ENCODE peak calls at places on chromosomes 13 and 19, in ten cellular contexts. H is stimulated activated naive CD8-positive, alpha-beta T cell treated with anti-CD3 and anti-CD28 coated beads, Interleukin-15, amount 100 ng/mL, for 72 hours; D is hepatocyte; B is ELR; S is smooth muscle cell of the brain vasculature; F is left lung; Z is AML-193; N is cardiac fibroblast; E is stimulated activated effector memory CD8-positive, alpha-beta T cell treated with anti-CD3 and anti-CD28 coated beads, Interleukin-12 subunit alpha, Interleukin-12 subunit beta, amount 100 ng/mL, for 72 hours; W is ecto neural progenitor cell. V is an unnamed sample.

GRCh38 chr19:18173572-18174294 is at the start of gene IFI30:
- DNase-seq in E (peak), Z (peak), D (peak), B (peak), F (peak), H (peak), S (no peak), N (peak), W (peak), V (no peak)

GRCh38 chr19:41930926-41931592 is 2.8 kb upstream of the ERFL start:
- DNase-seq in E (no peak), D (no peak), W (no peak), F (no peak), H (no peak), Z (no peak), N (no peak), B (no peak), S (no peak), V (no peak)

GRCh38 chr13:32883501-32883900 is 132.7 kb upstream of the KL start:
- DNase-seq in E (no peak), D (no peak), S (peak), H (no peak), F (no peak), N (no peak), B (no peak), Z (no peak), W (no peak), V (no peak)

GRCh38 chr19:27774827-27775226 is 1438.1 kb downstream of the UQCRFS1 start:
- DNase-seq in S (no peak), N (peak), B (peak), E (no peak), W (peak), Z (peak), D (no peak), F (no peak), H (peak), V (no peak)

GRCh38 chr13:105565328-105565727 is 970.1 kb downstream of the EFNB2 start:
- DNase-seq in W (no peak), Z (no peak), S (no peak), D (no peak), B (no peak), E (no peak), N (peak), H (no peak), F (no peak), V (no peak)

GRCh38 chr13:111344471-111345191 is 24.2 kb downstream of the TEX29 start:
- DNase-seq in H (no peak), B (peak), N (peak), D (peak), W (peak), Z (no peak), S (peak), F (peak), E (no peak), V (peak)

GRCh38 chr19:4622695-4623421 is 16.5 kb upstream of the TNFAIP8L1 start:
- DNase-seq in H (no peak), W (no peak), S (no peak), Z (no peak), B (no peak), F (no peak), D (peak), N (no peak), E (no peak), V (no peak)

GRCh38 chr19:17757125-17757524 is 5.8 kb downstream of the FCHO1 start:
- DNase-seq in E (no peak), B (peak), F (peak), Z (no peak), S (no peak), N (peak), D (peak), W (no peak), H (no peak), V (no peak)

GRCh38 chr19:44164327-44164672 is 600 bp upstream of the ZNF226 start:
- DNase-seq in S (no peak), E (no peak), W (no peak), N (no peak), F (no peak), B (no peak), Z (no peak), D (no peak), H (no peak), V (no peak)

GRCh38 chr13:76293346-76293745 is 592.9 kb downstream of the KCTD12 start:
- DNase-seq in D (no peak), W (no peak), N (peak), Z (no peak), E (no peak), B (peak), H (no peak), F (no peak), S (peak), V (no peak)

GRCh38 chr13:49297338-49297737 is 49.6 kb downstream of the CDADC1 start:
- DNase-seq in N (no peak), Z (no peak), D (no peak), E (no peak), S (no peak), H (no peak), F (no peak), B (no peak), W (peak), V (no peak)

GRCh38 chr13:37595162-37595561 is 3.4 kb downstream of the POSTN start:
- DNase-seq in S (no peak), B (no peak), F (no peak), W (no peak), E (no peak), N (peak), Z (no peak), H (no peak), D (no peak), V (no peak)

GRCh38 chr19:9431475-9431874 is 3.9 kb downstream of the ZNF266 start:
- DNase-seq in B (peak), W (peak), F (no peak), Z (peak), H (peak), N (peak), E (no peak), S (no peak), D (peak), V (peak)

GRCh38 chr19:1683869-1684572 is 31.6 kb upstream of the TCF3 start:
- DNase-seq in Z (no peak), F (no peak), E (no peak), D (no peak), N (no peak), S (no peak), H (no peak), W (no peak), B (no peak), V (no peak)

GRCh38 chr19:11164879-11165406 is 9.4 kb upstream of the SPC24 start:
- DNase-seq in E (no peak), H (no peak), S (no peak), B (no peak), D (peak), W (no peak), F (no peak), N (peak), Z (no peak), V (no peak)

GRCh38 chr13:29140277-29140676 is 320.1 kb downstream of the MTUS2 start:
- DNase-seq in E (no peak), F (no peak), Z (no peak), S (no peak), D (peak), N (peak), B (peak), H (no peak), W (no peak), V (no peak)

GRCh38 chr19:658916-659839 is 3.8 kb downstream of the RNF126 start:
- DNase-seq in Z (no peak), W (no peak), D (no peak), B (no peak), S (no peak), N (peak), F (no peak), E (peak), H (no peak), V (no peak)

GRCh38 chr13:47027797-47028437 is 131.1 kb upstream of the HTR2A start:
- DNase-seq in F (no peak), Z (no peak), B (no peak), N (no peak), W (no peak), H (no peak), D (no peak), E (no peak), S (no peak), V (no peak)

GRCh38 chr13:48602296-48603040 is 51.3 kb upstream of the CYSLTR2 start:
- DNase-seq in N (no peak), H (no peak), E (no peak), S (no peak), F (no peak), Z (no peak), D (no peak), B (no peak), W (no peak), V (no peak)

GRCh38 chr13:109644069-109644750 is 142.2 kb downstream of the IRS2 start:
- DNase-seq in B (no peak), S (no peak), H (no peak), W (no peak), E (no peak), N (no peak), Z (no peak), D (no peak), F (no peak), V (no peak)

GRCh38 chr13:110518571-110518970 is 43.0 kb downstream of the RAB20 start:
- DNase-seq in N (no peak), B (no peak), H (no peak), E (no peak), W (no peak), F (no peak), Z (no peak), D (no peak), S (no peak), V (no peak)

GRCh38 chr13:92807343-92807742 is 419.3 kb upstream of the GPC6 start:
- DNase-seq in W (no peak), H (no peak), N (no peak), E (no peak), D (no peak), F (no peak), B (no peak), Z (no peak), S (no peak), V (no peak)

GRCh38 chr19:23949611-23950010 is 34.9 kb downstream of the ZNF726 start:
- DNase-seq in Z (no peak), D (no peak), H (no peak), E (no peak), B (no peak), N (no peak), W (no peak), F (no peak), S (no peak), V (no peak)

GRCh38 chr13:28819748-28820098 is 416 bp upstream of the MTUS2 start:
- DNase-seq in F (peak), S (no peak), W (peak), E (peak), H (peak), D (peak), B (peak), Z (no peak), N (peak), V (peak)

GRCh38 chr13:99382428-99383133 is 75.4 kb upstream of the GPR183 start:
- DNase-seq in W (peak), B (no peak), H (peak), D (no peak), F (no peak), S (no peak), E (no peak), N (no peak), Z (no peak), V (no peak)

GRCh38 chr19:51779703-51780102 is 15.3 kb upstream of the FPR3 start:
- DNase-seq in Z (no peak), S (no peak), H (no peak), D (no peak), E (no peak), F (no peak), N (no peak), B (no peak), W (no peak), V (no peak)

GRCh38 chr19:35247526-35248309 is 1.1 kb upstream of the LSR start:
- DNase-seq in W (peak), F (peak), N (no peak), S (no peak), H (peak), Z (no peak), B (peak), E (no peak), D (peak), V (peak)

GRCh38 chr13:27128825-27129627 is 42.6 kb downstream of the USP12 start:
- DNase-seq in B (no peak), Z (no peak), E (no peak), H (no peak), D (no peak), F (no peak), S (no peak), N (no peak), W (no peak), V (no peak)

GRCh38 chr19:49216076-49216475 is 58.5 kb downstream of the TRPM4 start:
- DNase-seq in H (no peak), S (peak), W (no peak), B (peak), D (no peak), E (no peak), F (no peak), N (peak), Z (no peak), V (no peak)

GRCh38 chr13:33279898-33280549 is 5.5 kb downstream of the STARD13 start:
- DNase-seq in H (no peak), N (peak), W (no peak), F (no peak), E (no peak), S (no peak), Z (no peak), D (peak), B (peak), V (no peak)

GRCh38 chr13:43664700-43665191 is 122.0 kb downstream of the ENOX1 start:
- DNase-seq in D (peak), F (no peak), H (no peak), B (peak), S (peak), W (peak), E (no peak), Z (no peak), N (peak), V (no peak)

GRCh38 chr13:35964764-35965163 is 166.4 kb downstream of the DCLK1 start:
- DNase-seq in E (no peak), H (no peak), F (no peak), B (peak), D (peak), S (no peak), Z (no peak), W (no peak), N (peak), V (no peak)

GRCh38 chr19:2251577-2252480 is 2.7 kb downstream of the AMH start:
- DNase-seq in N (no peak), F (no peak), B (no peak), E (no peak), S (no peak), W (no peak), H (peak), D (no peak), Z (no peak), V (no peak)

GRCh38 chr19:16446108-16447014 is 25.4 kb downstream of the EPS15L1 start:
- DNase-seq in N (no peak), F (peak), B (no peak), D (no peak), H (no peak), S (no peak), W (no peak), Z (no peak), E (no peak), V (no peak)

GRCh38 chr13:113027566-113027965 is 58.6 kb downstream of the MCF2L start:
- DNase-seq in W (no peak), F (no peak), B (no peak), H (no peak), S (no peak), E (no peak), N (no peak), D (no peak), Z (no peak), V (no peak)

GRCh38 chr19:51811344-51811743 is 16.4 kb downstream of the FPR3 start:
- DNase-seq in B (no peak), S (no peak), E (no peak), F (no peak), H (no peak), Z (no peak), N (no peak), W (no peak), D (no peak), V (no peak)

GRCh38 chr13:69857188-69857821 is 250.3 kb upstream of the ATXN8OS start:
- DNase-seq in D (peak), N (peak), H (no peak), B (peak), S (no peak), Z (peak), F (no peak), E (no peak), W (no peak), V (peak)

GRCh38 chr19:11073568-11073967 is 15.7 kb upstream of the LDLR start:
- DNase-seq in E (no peak), N (no peak), S (no peak), W (no peak), B (no peak), H (no peak), Z (no peak), F (no peak), D (no peak), V (no peak)

GRCh38 chr13:29379281-29379680 is 216.2 kb downstream of the SLC7A1 start:
- DNase-seq in E (no peak), F (no peak), W (no peak), B (no peak), Z (no peak), N (no peak), H (no peak), D (no peak), S (no peak), V (no peak)

GRCh38 chr19:54162241-54162805 is 2.8 kb upstream of the LENG1 start:
- DNase-seq in F (peak), Z (peak), E (peak), B (peak), W (peak), D (peak), S (no peak), H (peak), N (peak), V (no peak)